ENCODE peak calls at places on chromosomes 3 and 15, in seven cellular contexts. One of them, this sample, is unnamed.
A peak's percentile ranks its signal among the peaks of the same experiment; 100 is the strongest.

GRCh38 chr15:87764461-87765236 is 491.9 kb downstream of the NTRK3 start:
- DNase-seq in activated CD4-positive, alpha-beta T cell treated with anti-CD3 and anti-CD28 coated beads, Interleukin-2, amount 50 U/mL, for 24 hours: no peak
- DNase-seq in aorta: no peak
- DNase-seq in HFFc6: peak; percentile 86
- DNase-seq in CD8-positive, alpha-beta T cell: no peak
- DNase-seq in stimulated activated CD8-positive, alpha-beta memory T cell treated with anti-CD3 and anti-CD28 coated beads, Interleukin-12 subunit alpha, Interleukin-12 subunit beta, amount 100 ng/mL, for 4 hours: no peak
- DNase-seq in amniotic stem cell: peak; percentile 89
- DNase-seq in this sample: peak; percentile 77

GRCh38 chr15:26866298-26867198 is at the start of gene GABRA5:
- DNase-seq in activated CD4-positive, alpha-beta T cell treated with anti-CD3 and anti-CD28 coated beads, Interleukin-2, amount 50 U/mL, for 24 hours: no peak
- DNase-seq in aorta: no peak
- DNase-seq in HFFc6: peak; percentile 30
- DNase-seq in CD8-positive, alpha-beta T cell: no peak
- DNase-seq in stimulated activated CD8-positive, alpha-beta memory T cell treated with anti-CD3 and anti-CD28 coated beads, Interleukin-12 subunit alpha, Interleukin-12 subunit beta, amount 100 ng/mL, for 4 hours: no peak
- DNase-seq in amniotic stem cell: no peak
- DNase-seq in this sample: peak; percentile 59

GRCh38 chr15:66241886-66242285 is 11.7 kb downstream of the MEGF11 start:
- DNase-seq in activated CD4-positive, alpha-beta T cell treated with anti-CD3 and anti-CD28 coated beads, Interleukin-2, amount 50 U/mL, for 24 hours: no peak
- DNase-seq in aorta: no peak
- DNase-seq in HFFc6: no peak
- DNase-seq in CD8-positive, alpha-beta T cell: no peak
- DNase-seq in stimulated activated CD8-positive, alpha-beta memory T cell treated with anti-CD3 and anti-CD28 coated beads, Interleukin-12 subunit alpha, Interleukin-12 subunit beta, amount 100 ng/mL, for 4 hours: no peak
- DNase-seq in amniotic stem cell: no peak
- DNase-seq in this sample: no peak

GRCh38 chr3:70620367-70620766 is 307.9 kb upstream of the MDFIC2 start:
- DNase-seq in activated CD4-positive, alpha-beta T cell treated with anti-CD3 and anti-CD28 coated beads, Interleukin-2, amount 50 U/mL, for 24 hours: no peak
- DNase-seq in aorta: no peak
- DNase-seq in HFFc6: no peak
- DNase-seq in CD8-positive, alpha-beta T cell: no peak
- DNase-seq in stimulated activated CD8-positive, alpha-beta memory T cell treated with anti-CD3 and anti-CD28 coated beads, Interleukin-12 subunit alpha, Interleukin-12 subunit beta, amount 100 ng/mL, for 4 hours: no peak
- DNase-seq in amniotic stem cell: no peak
- DNase-seq in this sample: no peak

GRCh38 chr3:50502225-50502583 is 1.2 kb downstream of the CACNA2D2 start:
- DNase-seq in activated CD4-positive, alpha-beta T cell treated with anti-CD3 and anti-CD28 coated beads, Interleukin-2, amount 50 U/mL, for 24 hours: no peak
- DNase-seq in aorta: no peak
- DNase-seq in HFFc6: no peak
- DNase-seq in CD8-positive, alpha-beta T cell: no peak
- DNase-seq in stimulated activated CD8-positive, alpha-beta memory T cell treated with anti-CD3 and anti-CD28 coated beads, Interleukin-12 subunit alpha, Interleukin-12 subunit beta, amount 100 ng/mL, for 4 hours: no peak
- DNase-seq in amniotic stem cell: no peak
- DNase-seq in this sample: no peak

GRCh38 chr3:159039286-159039685 is 237.4 kb downstream of the MFSD1 start:
- DNase-seq in activated CD4-positive, alpha-beta T cell treated with anti-CD3 and anti-CD28 coated beads, Interleukin-2, amount 50 U/mL, for 24 hours: no peak
- DNase-seq in aorta: no peak
- DNase-seq in HFFc6: no peak
- DNase-seq in CD8-positive, alpha-beta T cell: no peak
- DNase-seq in stimulated activated CD8-positive, alpha-beta memory T cell treated with anti-CD3 and anti-CD28 coated beads, Interleukin-12 subunit alpha, Interleukin-12 subunit beta, amount 100 ng/mL, for 4 hours: no peak
- DNase-seq in amniotic stem cell: no peak
- DNase-seq in this sample: no peak

GRCh38 chr15:77748078-77749064 is 115.7 kb upstream of the LINGO1 start:
- DNase-seq in activated CD4-positive, alpha-beta T cell treated with anti-CD3 and anti-CD28 coated beads, Interleukin-2, amount 50 U/mL, for 24 hours: no peak
- DNase-seq in aorta: no peak
- DNase-seq in HFFc6: no peak
- DNase-seq in CD8-positive, alpha-beta T cell: no peak
- DNase-seq in stimulated activated CD8-positive, alpha-beta memory T cell treated with anti-CD3 and anti-CD28 coated beads, Interleukin-12 subunit alpha, Interleukin-12 subunit beta, amount 100 ng/mL, for 4 hours: no peak
- DNase-seq in amniotic stem cell: no peak
- DNase-seq in this sample: no peak

GRCh38 chr15:66771351-66771650 is 69.3 kb downstream of the SMAD6 start:
- DNase-seq in activated CD4-positive, alpha-beta T cell treated with anti-CD3 and anti-CD28 coated beads, Interleukin-2, amount 50 U/mL, for 24 hours: no peak
- DNase-seq in aorta: peak; percentile 26
- DNase-seq in HFFc6: no peak
- DNase-seq in CD8-positive, alpha-beta T cell: no peak
- DNase-seq in stimulated activated CD8-positive, alpha-beta memory T cell treated with anti-CD3 and anti-CD28 coated beads, Interleukin-12 subunit alpha, Interleukin-12 subunit beta, amount 100 ng/mL, for 4 hours: no peak
- DNase-seq in amniotic stem cell: no peak
- DNase-seq in this sample: no peak

GRCh38 chr3:150365132-150365604 is 42.9 kb upstream of the TSC22D2 start:
- DNase-seq in activated CD4-positive, alpha-beta T cell treated with anti-CD3 and anti-CD28 coated beads, Interleukin-2, amount 50 U/mL, for 24 hours: no peak
- DNase-seq in aorta: no peak
- DNase-seq in HFFc6: peak; percentile 78
- DNase-seq in CD8-positive, alpha-beta T cell: no peak
- DNase-seq in stimulated activated CD8-positive, alpha-beta memory T cell treated with anti-CD3 and anti-CD28 coated beads, Interleukin-12 subunit alpha, Interleukin-12 subunit beta, amount 100 ng/mL, for 4 hours: no peak
- DNase-seq in amniotic stem cell: no peak
- DNase-seq in this sample: no peak

GRCh38 chr3:149480326-149481017 is 6.0 kb downstream of the TM4SF4 start:
- DNase-seq in activated CD4-positive, alpha-beta T cell treated with anti-CD3 and anti-CD28 coated beads, Interleukin-2, amount 50 U/mL, for 24 hours: no peak
- DNase-seq in aorta: peak; percentile 87
- DNase-seq in HFFc6: peak; percentile 83
- DNase-seq in CD8-positive, alpha-beta T cell: no peak
- DNase-seq in stimulated activated CD8-positive, alpha-beta memory T cell treated with anti-CD3 and anti-CD28 coated beads, Interleukin-12 subunit alpha, Interleukin-12 subunit beta, amount 100 ng/mL, for 4 hours: peak; percentile 5
- DNase-seq in amniotic stem cell: peak; percentile 27
- DNase-seq in this sample: peak; percentile 88

GRCh38 chr3:151282921-151283320 is 4.6 kb upstream of the P2RY14 start:
- DNase-seq in activated CD4-positive, alpha-beta T cell treated with anti-CD3 and anti-CD28 coated beads, Interleukin-2, amount 50 U/mL, for 24 hours: no peak
- DNase-seq in aorta: no peak
- DNase-seq in HFFc6: peak; percentile 54
- DNase-seq in CD8-positive, alpha-beta T cell: no peak
- DNase-seq in stimulated activated CD8-positive, alpha-beta memory T cell treated with anti-CD3 and anti-CD28 coated beads, Interleukin-12 subunit alpha, Interleukin-12 subunit beta, amount 100 ng/mL, for 4 hours: no peak
- DNase-seq in amniotic stem cell: no peak
- DNase-seq in this sample: peak; percentile 62

GRCh38 chr3:137300703-137301102 is 342.9 kb downstream of the IL20RB start:
- DNase-seq in activated CD4-positive, alpha-beta T cell treated with anti-CD3 and anti-CD28 coated beads, Interleukin-2, amount 50 U/mL, for 24 hours: no peak
- DNase-seq in aorta: no peak
- DNase-seq in HFFc6: no peak
- DNase-seq in CD8-positive, alpha-beta T cell: no peak
- DNase-seq in stimulated activated CD8-positive, alpha-beta memory T cell treated with anti-CD3 and anti-CD28 coated beads, Interleukin-12 subunit alpha, Interleukin-12 subunit beta, amount 100 ng/mL, for 4 hours: no peak
- DNase-seq in amniotic stem cell: no peak
- DNase-seq in this sample: no peak

GRCh38 chr3:66456711-66457173 is 44.1 kb downstream of the LRIG1 start:
- DNase-seq in activated CD4-positive, alpha-beta T cell treated with anti-CD3 and anti-CD28 coated beads, Interleukin-2, amount 50 U/mL, for 24 hours: no peak
- DNase-seq in aorta: peak; percentile 60
- DNase-seq in HFFc6: no peak
- DNase-seq in CD8-positive, alpha-beta T cell: no peak
- DNase-seq in stimulated activated CD8-positive, alpha-beta memory T cell treated with anti-CD3 and anti-CD28 coated beads, Interleukin-12 subunit alpha, Interleukin-12 subunit beta, amount 100 ng/mL, for 4 hours: no peak
- DNase-seq in amniotic stem cell: no peak
- DNase-seq in this sample: no peak

GRCh38 chr15:62665449-62665848 is 377.1 kb upstream of the TPM1 start:
- DNase-seq in activated CD4-positive, alpha-beta T cell treated with anti-CD3 and anti-CD28 coated beads, Interleukin-2, amount 50 U/mL, for 24 hours: no peak
- DNase-seq in aorta: no peak
- DNase-seq in HFFc6: no peak
- DNase-seq in CD8-positive, alpha-beta T cell: no peak
- DNase-seq in stimulated activated CD8-positive, alpha-beta memory T cell treated with anti-CD3 and anti-CD28 coated beads, Interleukin-12 subunit alpha, Interleukin-12 subunit beta, amount 100 ng/mL, for 4 hours: no peak
- DNase-seq in amniotic stem cell: no peak
- DNase-seq in this sample: no peak

GRCh38 chr3:156760333-156760732 is 65.8 kb upstream of the LEKR1 start:
- DNase-seq in activated CD4-positive, alpha-beta T cell treated with anti-CD3 and anti-CD28 coated beads, Interleukin-2, amount 50 U/mL, for 24 hours: no peak
- DNase-seq in aorta: no peak
- DNase-seq in HFFc6: no peak
- DNase-seq in CD8-positive, alpha-beta T cell: no peak
- DNase-seq in stimulated activated CD8-positive, alpha-beta memory T cell treated with anti-CD3 and anti-CD28 coated beads, Interleukin-12 subunit alpha, Interleukin-12 subunit beta, amount 100 ng/mL, for 4 hours: no peak
- DNase-seq in amniotic stem cell: no peak
- DNase-seq in this sample: no peak

GRCh38 chr15:39597751-39598185 is 16.9 kb downstream of the THBS1 start:
- DNase-seq in activated CD4-positive, alpha-beta T cell treated with anti-CD3 and anti-CD28 coated beads, Interleukin-2, amount 50 U/mL, for 24 hours: no peak
- DNase-seq in aorta: no peak
- DNase-seq in HFFc6: peak; percentile 89
- DNase-seq in CD8-positive, alpha-beta T cell: no peak
- DNase-seq in stimulated activated CD8-positive, alpha-beta memory T cell treated with anti-CD3 and anti-CD28 coated beads, Interleukin-12 subunit alpha, Interleukin-12 subunit beta, amount 100 ng/mL, for 4 hours: no peak
- DNase-seq in amniotic stem cell: no peak
- DNase-seq in this sample: no peak

GRCh38 chr3:42732196-42732828 is 29.7 kb upstream of the HHATL start:
- DNase-seq in activated CD4-positive, alpha-beta T cell treated with anti-CD3 and anti-CD28 coated beads, Interleukin-2, amount 50 U/mL, for 24 hours: no peak
- DNase-seq in aorta: no peak
- DNase-seq in HFFc6: no peak
- DNase-seq in CD8-positive, alpha-beta T cell: no peak
- DNase-seq in stimulated activated CD8-positive, alpha-beta memory T cell treated with anti-CD3 and anti-CD28 coated beads, Interleukin-12 subunit alpha, Interleukin-12 subunit beta, amount 100 ng/mL, for 4 hours: no peak
- DNase-seq in amniotic stem cell: no peak
- DNase-seq in this sample: no peak

GRCh38 chr3:153232737-153233330 is 70.8 kb downstream of the RAP2B start:
- DNase-seq in activated CD4-positive, alpha-beta T cell treated with anti-CD3 and anti-CD28 coated beads, Interleukin-2, amount 50 U/mL, for 24 hours: no peak
- DNase-seq in aorta: no peak
- DNase-seq in HFFc6: peak; percentile 79
- DNase-seq in CD8-positive, alpha-beta T cell: no peak
- DNase-seq in stimulated activated CD8-positive, alpha-beta memory T cell treated with anti-CD3 and anti-CD28 coated beads, Interleukin-12 subunit alpha, Interleukin-12 subunit beta, amount 100 ng/mL, for 4 hours: no peak
- DNase-seq in amniotic stem cell: peak; percentile 64
- DNase-seq in this sample: peak; percentile 69